ENCODE peak calls at places on chromosomes 6 and 20, in five cellular contexts. One of them, this sample, is unnamed.

GRCh38 chr20:24667689-24668383 is 198.4 kb downstream of the SYNDIG1 start:
- DNase-seq in brain microvascular endothelial cell: no peak
- DNase-seq in hepatocyte: no peak
- DNase-seq in KBM-7: no peak
- DNase-seq in NCI-H1436 treated with DMSO at 0.1 percent for 48 hours: no peak
- DNase-seq in this sample: no peak

GRCh38 chr6:39298061-39298460 is 16.2 kb downstream of the KCNK17 start:
- DNase-seq in brain microvascular endothelial cell: no peak
- DNase-seq in hepatocyte: peak
- DNase-seq in KBM-7: no peak
- DNase-seq in NCI-H1436 treated with DMSO at 0.1 percent for 48 hours: no peak
- DNase-seq in this sample: no peak

GRCh38 chr6:167970236-167970635 is 27.2 kb upstream of the KIF25 start:
- DNase-seq in brain microvascular endothelial cell: no peak
- DNase-seq in hepatocyte: no peak
- DNase-seq in KBM-7: no peak
- DNase-seq in NCI-H1436 treated with DMSO at 0.1 percent for 48 hours: no peak
- DNase-seq in this sample: no peak

GRCh38 chr6:30685977-30686907 is at the start of gene PPP1R18:
- DNase-seq in brain microvascular endothelial cell: no peak
- DNase-seq in hepatocyte: peak
- DNase-seq in KBM-7: peak
- DNase-seq in NCI-H1436 treated with DMSO at 0.1 percent for 48 hours: no peak
- DNase-seq in this sample: peak

GRCh38 chr6:37188962-37189510 is 19.1 kb downstream of the PIM1 start:
- DNase-seq in brain microvascular endothelial cell: no peak
- DNase-seq in hepatocyte: no peak
- DNase-seq in KBM-7: no peak
- DNase-seq in NCI-H1436 treated with DMSO at 0.1 percent for 48 hours: no peak
- DNase-seq in this sample: no peak

GRCh38 chr6:127457444-127458064 is 1.6 kb downstream of the KIAA0408 start:
- DNase-seq in brain microvascular endothelial cell: peak
- DNase-seq in hepatocyte: no peak
- DNase-seq in KBM-7: peak
- DNase-seq in NCI-H1436 treated with DMSO at 0.1 percent for 48 hours: no peak
- DNase-seq in this sample: no peak

GRCh38 chr6:85078071-85078470 is 313.7 kb upstream of the TBX18 start:
- DNase-seq in brain microvascular endothelial cell: peak
- DNase-seq in hepatocyte: peak
- DNase-seq in KBM-7: no peak
- DNase-seq in NCI-H1436 treated with DMSO at 0.1 percent for 48 hours: no peak
- DNase-seq in this sample: no peak

GRCh38 chr6:169618526-169619490 is 83.0 kb downstream of the WDR27 start:
- DNase-seq in brain microvascular endothelial cell: peak
- DNase-seq in hepatocyte: no peak
- DNase-seq in KBM-7: no peak
- DNase-seq in NCI-H1436 treated with DMSO at 0.1 percent for 48 hours: no peak
- DNase-seq in this sample: no peak

GRCh38 chr20:1415667-1416468 is 23.0 kb upstream of the FKBP1A start:
- DNase-seq in brain microvascular endothelial cell: peak
- DNase-seq in hepatocyte: peak
- DNase-seq in KBM-7: no peak
- DNase-seq in NCI-H1436 treated with DMSO at 0.1 percent for 48 hours: no peak
- DNase-seq in this sample: no peak

GRCh38 chr6:10409160-10409765 is 5.6 kb downstream of the TFAP2A start:
- DNase-seq in brain microvascular endothelial cell: no peak
- DNase-seq in hepatocyte: no peak
- DNase-seq in KBM-7: no peak
- DNase-seq in NCI-H1436 treated with DMSO at 0.1 percent for 48 hours: no peak
- DNase-seq in this sample: no peak

GRCh38 chr20:13700761-13701160 is 62.0 kb upstream of the TASP1 start:
- DNase-seq in brain microvascular endothelial cell: no peak
- DNase-seq in hepatocyte: no peak
- DNase-seq in KBM-7: no peak
- DNase-seq in NCI-H1436 treated with DMSO at 0.1 percent for 48 hours: no peak
- DNase-seq in this sample: no peak

GRCh38 chr6:2191390-2191740 is 54.0 kb downstream of the GMDS start:
- DNase-seq in brain microvascular endothelial cell: no peak
- DNase-seq in hepatocyte: no peak
- DNase-seq in KBM-7: no peak
- DNase-seq in NCI-H1436 treated with DMSO at 0.1 percent for 48 hours: no peak
- DNase-seq in this sample: no peak

GRCh38 chr6:163904161-163904560 is 489.6 kb downstream of the QKI start:
- DNase-seq in brain microvascular endothelial cell: no peak
- DNase-seq in hepatocyte: no peak
- DNase-seq in KBM-7: no peak
- DNase-seq in NCI-H1436 treated with DMSO at 0.1 percent for 48 hours: no peak
- DNase-seq in this sample: no peak